ENCODE peak calls at places on chromosome 22, in four cellular contexts. K is ovary, N is GM12892, V is adrenal gland. M is an unnamed sample.

GRCh38 chr22:42418811-42419243 is 13.4 kb downstream of the NFAM1 start:
- DNase-seq in K (no peak), N (no peak), V (no peak), M (no peak)

GRCh38 chr22:43515411-43515810 is 103.6 kb downstream of the MPPED1 start:
- DNase-seq in K (no peak), N (no peak), V (no peak), M (no peak)

GRCh38 chr22:23075525-23076216 is 5.4 kb downstream of the GNAZ start:
- DNase-seq in K (peak), N (no peak), V (no peak), M (no peak)

GRCh38 chr22:30523646-30524489 is 18.4 kb upstream of the SEC14L4 start:
- DNase-seq in K (no peak), N (no peak), V (no peak), M (no peak)

GRCh38 chr22:32920032-32920628 is 118.6 kb downstream of the TIMP3 start:
- DNase-seq in K (peak), N (no peak), V (peak), M (no peak)

GRCh38 chr22:48889887-48890692 is 937.6 kb downstream of the BRD1 start:
- DNase-seq in K (no peak), N (no peak), V (no peak), M (no peak)

GRCh38 chr22:48870436-48870835 is 957.2 kb downstream of the BRD1 start:
- DNase-seq in K (no peak), N (no peak), V (no peak), M (no peak)

GRCh38 chr22:37608477-37609239 is at the start of gene GGA1:
- DNase-seq in K (peak), N (peak), V (peak), M (peak)

GRCh38 chr22:31337178-31337577 is 9.0 kb downstream of the PATZ1 start:
- DNase-seq in K (no peak), N (no peak), V (no peak), M (no peak)

GRCh38 chr22:48919851-48920589 is 907.7 kb downstream of the BRD1 start:
- DNase-seq in K (no peak), N (no peak), V (no peak), M (no peak)

GRCh38 chr22:26529345-26529744 is 17.1 kb upstream of the TFIP11 start:
- DNase-seq in K (no peak), N (no peak), V (peak), M (no peak)

GRCh38 chr22:41888638-41889200 is 26.2 kb downstream of the SHISA8 start:
- DNase-seq in K (no peak), N (no peak), V (no peak), M (no peak)

GRCh38 chr22:49845666-49846459 is 7.8 kb upstream of the ZBED4 start:
- DNase-seq in K (no peak), N (no peak), V (no peak), M (no peak)

GRCh38 chr22:37843746-37844089 is 416 bp downstream of the ANKRD54 start:
- DNase-seq in K (peak), N (peak), V (peak), M (no peak)

GRCh38 chr22:44358723-44359440 is 46.1 kb upstream of the SHISAL1 start:
- DNase-seq in K (peak), N (no peak), V (no peak), M (no peak)

GRCh38 chr22:29219881-29220670 is 14.4 kb downstream of the EMID1 start:
- DNase-seq in K (no peak), N (no peak), V (no peak), M (no peak)

GRCh38 chr22:28963362-28963761 is 80.0 kb downstream of the ZNRF3 start:
- DNase-seq in K (no peak), N (no peak), V (no peak), M (no peak)

GRCh38 chr22:22836635-22837034 is 51.0 kb upstream of the IGLL5 start:
- DNase-seq in K (no peak), N (no peak), V (no peak), M (no peak)

GRCh38 chr22:43234299-43234988 is 47.5 kb upstream of the TTLL12 start:
- DNase-seq in K (peak), N (no peak), V (no peak), M (no peak)

GRCh38 chr22:43777204-43777671 is 34.9 kb downstream of the EFCAB6 start:
- DNase-seq in K (no peak), N (no peak), V (no peak), M (no peak)

GRCh38 chr22:46073683-46074504 is 76.4 kb upstream of the PPARA start:
- DNase-seq in K (peak), N (no peak), V (no peak), M (no peak)
- TF ChIP-seq POLR2A in K (no peak), N (no peak), V (peak), M (no peak)

DNA sequence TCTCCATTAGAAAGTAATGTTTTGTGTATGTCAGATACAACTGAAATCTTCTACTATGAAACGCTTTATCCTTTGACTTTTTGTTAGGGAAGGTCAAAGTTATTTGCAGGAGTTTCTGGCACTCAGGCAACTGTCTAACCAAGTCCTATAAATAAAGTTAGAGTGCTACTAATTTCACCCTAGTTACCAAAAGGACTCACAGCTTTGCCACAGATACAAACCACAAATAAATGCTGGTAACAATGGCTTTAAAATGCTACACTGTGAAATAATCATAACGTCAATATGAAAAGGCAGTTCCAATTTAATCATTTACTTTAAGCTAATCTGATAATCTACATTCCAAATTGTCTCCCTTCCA is 124.3 kb downstream of the RBFOX2 start:
- DNase-seq in K (no peak), N (no peak), V (no peak), M (no peak)
- TF ChIP-seq POLR2A in K (no peak), N (no peak), V (no peak), M (no peak)

GRCh38 chr22:24444251-24444650 is 16.9 kb downstream of the ADORA2A start:
- DNase-seq in K (no peak), N (no peak), V (no peak), M (no peak)
- TF ChIP-seq POLR2A in K (no peak), N (no peak), V (no peak), M (no peak)

GRCh38 chr22:19524170-19525115 is at the start of gene CLDN5:
- DNase-seq in K (peak), N (no peak), V (peak), M (no peak)
- TF ChIP-seq POLR2A in K (no peak), N (no peak), V (no peak), M (no peak)

GRCh38 chr22:19942886-19943664 is 1.5 kb upstream of the TXNRD2 start:
- DNase-seq in K (peak), N (no peak), V (no peak), M (no peak)
- TF ChIP-seq POLR2A in K (no peak), N (no peak), V (no peak), M (peak)

DNA sequence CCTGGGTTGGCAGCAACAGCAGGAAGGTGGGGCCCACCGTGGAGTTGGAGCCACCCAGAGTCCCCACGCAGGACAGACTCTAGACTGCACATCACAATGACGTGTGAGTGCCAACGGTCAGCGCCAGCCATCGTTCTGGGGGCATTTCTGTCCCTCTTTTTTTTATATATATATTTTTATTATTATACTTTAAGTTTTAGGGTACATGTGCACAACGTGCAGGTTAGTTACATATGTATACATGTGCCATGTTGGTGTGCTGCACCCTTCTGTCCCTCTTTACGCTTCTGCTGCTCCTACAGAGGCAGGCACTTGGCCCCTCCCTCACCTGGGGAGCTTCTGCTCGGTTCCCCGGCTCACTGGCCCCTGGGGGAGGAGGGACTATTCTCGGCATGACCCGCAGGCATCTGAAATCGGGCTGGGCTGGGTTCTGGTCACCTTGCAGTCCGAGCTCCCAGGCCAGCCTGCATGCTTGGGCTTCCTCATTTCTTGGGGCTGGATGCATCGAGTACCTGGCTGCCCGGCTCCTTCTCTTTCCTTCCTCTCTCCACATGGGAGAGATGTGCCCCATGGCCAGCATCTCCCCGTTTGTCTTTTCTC is 787.4 kb downstream of the TBC1D22A start:
- DNase-seq in K (no peak), N (no peak), V (no peak), M (no peak)
- TF ChIP-seq POLR2A in K (no peak), N (no peak), V (no peak), M (no peak)

GRCh38 chr22:38870312-38870741 is 1.7 kb downstream of the CBX6 start:
- DNase-seq in K (peak), N (no peak), V (peak), M (no peak)
- TF ChIP-seq POLR2A in K (no peak), N (no peak), V (no peak), M (no peak)

M was measured in esophagus squamous epithelium.